ENCODE peak calls at places on chromosome 19, in nine cellular contexts. Z, L, X, C, V, P, Y, D and O are unnamed samples.

GRCh38 chr19:18847516-18848463 is 16.0 kb downstream of the UPF1 start:
- DNase-seq in Z (no peak), L (no peak), X (no peak), C (peak), V (no peak), P (no peak), Y (no peak), D (no peak), O (no peak)

GRCh38 chr19:52936958-52937334 is 13.7 kb upstream of the ZNF888 start:
- DNase-seq in Z (no peak), L (no peak), X (no peak), C (no peak), V (no peak), P (no peak), Y (no peak), D (no peak), O (no peak)

GRCh38 chr19:37217855-37218591 is at the start of gene ZNF383:
- DNase-seq in Z (peak), L (peak), X (peak), C (peak), V (peak), P (peak), Y (peak), D (peak), O (peak)

GRCh38 chr19:6925801-6926751 is 38.7 kb downstream of the ADGRE1 start:
- DNase-seq in Z (no peak), L (peak), X (no peak), C (no peak), V (no peak), P (no peak), Y (no peak), D (no peak), O (peak)

GRCh38 chr19:55457683-55458457 is 3.6 kb downstream of the ISOC2 start:
- DNase-seq in Z (no peak), L (no peak), X (no peak), C (no peak), V (no peak), P (no peak), Y (no peak), D (no peak), O (no peak)

GRCh38 chr19:31054430-31054829 is 294.8 kb downstream of the TSHZ3 start:
- DNase-seq in Z (peak), L (peak), X (no peak), C (peak), V (peak), P (no peak), Y (no peak), D (no peak), O (no peak)

GRCh38 chr19:51183629-51184028 is 41.3 kb upstream of the CD33 start:
- DNase-seq in Z (no peak), L (no peak), X (no peak), C (peak), V (no peak), P (no peak), Y (no peak), D (no peak), O (no peak)

GRCh38 chr19:18507727-18508440 is 14.0 kb downstream of the ELL start:
- DNase-seq in Z (no peak), L (peak), X (no peak), C (no peak), V (no peak), P (no peak), Y (no peak), D (no peak), O (no peak)

GRCh38 chr19:39647918-39648317 is 7.8 kb upstream of the LGALS16 start:
- DNase-seq in Z (no peak), L (no peak), X (no peak), C (no peak), V (no peak), P (no peak), Y (no peak), D (no peak), O (no peak)

GRCh38 chr19:2087621-2088100 is 8.5 kb downstream of the MOB3A start:
- DNase-seq in Z (no peak), L (no peak), X (peak), C (no peak), V (no peak), P (peak), Y (no peak), D (no peak), O (no peak)

GRCh38 chr19:41225238-41226052 is 6.4 kb downstream of the AXL start:
- DNase-seq in Z (no peak), L (peak), X (no peak), C (peak), V (peak), P (no peak), Y (no peak), D (peak), O (no peak)